ENCODE peak calls at places on chromosomes 2 and 18, in eight cellular contexts. L, X, R, H, Q, G, T and Z are unnamed samples.

GRCh38 chr2:207166349-207167128 is 791 bp upstream of the KLF7 start:
- DNase-seq in L (peak), G (peak), X (peak), Q (peak), T (peak), H (peak), R (peak), Z (peak)

GRCh38 chr2:177611310-177611886 is 218.8 kb downstream of the AGPS start:
- DNase-seq in Q (no peak), T (no peak), R (no peak), H (no peak), L (no peak), X (no peak), G (no peak), Z (no peak)

GRCh38 chr2:196927318-196928225 is 1.1 kb upstream of the PGAP1 start:
- DNase-seq in X (peak), T (peak), R (no peak), Q (no peak), G (peak), L (no peak), H (peak), Z (no peak)

GRCh38 chr2:113978524-113979171 is 88.8 kb downstream of the ACTR3 start:
- DNase-seq in G (no peak), H (peak), L (no peak), Q (no peak), T (no peak), X (no peak), R (no peak), Z (no peak)

GRCh38 chr18:33830210-33830609 is 252.2 kb downstream of the ASXL3 start:
- DNase-seq in L (no peak), R (no peak), H (no peak), T (no peak), Q (no peak), G (no peak), X (no peak), Z (no peak)

GRCh38 chr2:153477096-153477555 is 1.4 kb downstream of the RPRM start:
- DNase-seq in L (no peak), Q (peak), X (peak), H (no peak), T (peak), G (no peak), R (no peak), Z (peak)

GRCh38 chr2:176653856-176654443 is 384.7 kb downstream of the MTX2 start:
- DNase-seq in G (peak), X (peak), R (peak), Q (peak), L (peak), T (peak), H (peak), Z (no peak)

GRCh38 chr2:238968616-238969394 is 120.9 kb downstream of the TWIST2 start:
- DNase-seq in X (no peak), L (no peak), R (no peak), T (no peak), Q (no peak), G (no peak), H (no peak), Z (no peak)

GRCh38 chr2:10009271-10009810 is 34.0 kb upstream of the KLF11 start:
- DNase-seq in H (no peak), R (no peak), X (no peak), G (no peak), Q (no peak), T (no peak), L (no peak), Z (no peak)

GRCh38 chr2:231693956-231694355 is 14.4 kb upstream of the PTMA start:
- DNase-seq in Q (no peak), R (no peak), G (no peak), L (no peak), X (no peak), T (no peak), H (no peak), Z (no peak)

GRCh38 chr2:240604291-240604938 is 17.9 kb downstream of the CAPN10 start:
- DNase-seq in R (peak), X (no peak), H (peak), L (peak), T (peak), G (no peak), Q (peak), Z (peak)

GRCh38 chr2:126914811-126915500 is 16.3 kb downstream of the TEX51 start:
- DNase-seq in X (no peak), T (no peak), L (peak), G (no peak), H (no peak), R (peak), Q (no peak), Z (no peak)

GRCh38 chr18:24763765-24764548 is 303.5 kb downstream of the HRH4 start:
- DNase-seq in Q (no peak), G (no peak), T (no peak), L (peak), R (no peak), X (no peak), H (no peak), Z (no peak)

GRCh38 chr18:75221397-75221796 is 10.8 kb downstream of the TSHZ1 start:
- DNase-seq in H (no peak), X (no peak), R (no peak), Q (no peak), L (no peak), G (no peak), T (no peak), Z (no peak)

GRCh38 chr18:71239111-71239624 is 950.3 kb downstream of the SOCS6 start:
- DNase-seq in G (no peak), R (no peak), T (no peak), X (no peak), L (no peak), H (peak), Q (no peak), Z (no peak)

GRCh38 chr2:125596612-125597011 is 1059.3 kb upstream of the GYPC start:
- DNase-seq in G (no peak), X (no peak), Q (no peak), H (no peak), L (no peak), R (no peak), T (no peak), Z (no peak)

GRCh38 chr2:150007815-150008430 is 420.3 kb upstream of the MMADHC start:
- DNase-seq in X (no peak), L (no peak), Q (no peak), G (no peak), T (no peak), R (no peak), H (no peak), Z (no peak)

GRCh38 chr2:44801676-44802408 is 139.7 kb upstream of the SIX3 start:
- DNase-seq in G (no peak), X (no peak), L (no peak), Q (no peak), T (peak), R (no peak), H (no peak), Z (no peak)

GRCh38 chr2:129087133-129087813 is 768.6 kb upstream of the HS6ST1 start:
- DNase-seq in Q (no peak), L (no peak), H (no peak), X (no peak), T (peak), R (no peak), G (no peak), Z (no peak)

GRCh38 chr2:59584958-59585357 is 968.5 kb downstream of the BCL11A start:
- DNase-seq in G (no peak), X (peak), Q (peak), R (no peak), L (no peak), H (peak), T (no peak), Z (no peak)

GRCh38 chr2:142037744-142038143 is 93.1 kb downstream of the LRP1B start:
- DNase-seq in H (no peak), R (no peak), X (no peak), G (no peak), T (peak), L (no peak), Q (no peak), Z (no peak)

GRCh38 chr18:25516747-25517498 is 165.0 kb upstream of the ZNF521 start:
- DNase-seq in Q (no peak), X (peak), H (no peak), R (no peak), T (no peak), G (no peak), L (no peak), Z (no peak)

GRCh38 chr2:200640171-200640570 is 54.4 kb downstream of the AOX1 start:
- DNase-seq in L (no peak), X (no peak), G (no peak), H (no peak), Q (no peak), T (no peak), R (no peak), Z (no peak)

GRCh38 chr2:159094173-159094737 is 125.8 kb downstream of the TANC1 start:
- DNase-seq in G (no peak), L (no peak), X (no peak), R (no peak), H (no peak), T (peak), Q (no peak), Z (no peak)

GRCh38 chr2:152506843-152507242 is 171.9 kb downstream of the FMNL2 start:
- DNase-seq in H (no peak), R (no peak), L (no peak), G (no peak), X (no peak), T (peak), Q (no peak), Z (no peak)